ENCODE peak calls at places on chromosomes 16 and 17, in four cellular contexts. J, X, M and U are unnamed samples.

GRCh38 chr16:82936941-82937551 is 310.3 kb downstream of the CDH13 start:
- DNase-seq in J (peak; percentile 59), M (no peak), X (no peak), U (peak; percentile 55)

GRCh38 chr16:84284168-84284722 is 10.4 kb upstream of the WFDC1 start:
- DNase-seq in J (peak; percentile 61), M (peak; percentile 61), X (no peak), U (peak; percentile 36)

GRCh38 chr16:50428742-50429141 is 60.0 kb upstream of the BRD7 start:
- DNase-seq in M (no peak), J (no peak), X (no peak), U (no peak)

GRCh38 chr17:30031214-30031869 is 85.3 kb upstream of the NSRP1 start:
- DNase-seq in M (no peak), X (no peak), J (no peak), U (no peak)

GRCh38 chr17:37702605-37703004 is 42.3 kb downstream of the HNF1B start:
- DNase-seq in M (no peak), J (peak; percentile 18), X (no peak), U (no peak)

GRCh38 chr17:27956601-27957445 is 63.7 kb upstream of the LYRM9 start:
- DNase-seq in J (peak; percentile 63), X (no peak), M (no peak), U (no peak)

GRCh38 chr16:29804455-29805231 is 1.7 kb upstream of the MAZ start:
- DNase-seq in M (peak; percentile 43), J (peak; percentile 60), X (no peak), U (no peak)

GRCh38 chr17:50339381-50339780 is 6.5 kb upstream of the XYLT2 start:
- DNase-seq in M (no peak), J (peak; percentile 32), X (no peak), U (no peak)

GRCh38 chr16:25988882-25989281 is 297.1 kb downstream of the HS3ST4 start:
- DNase-seq in X (no peak), M (no peak), J (no peak), U (no peak)

GRCh38 chr17:60229189-60229802 is 79.5 kb downstream of the CA4 start:
- DNase-seq in M (no peak), J (peak; percentile 13), X (no peak), U (no peak)

GRCh38 chr17:17722906-17723353 is 41.7 kb downstream of the RAI1 start:
- DNase-seq in X (no peak), M (no peak), J (no peak), U (no peak)
- H3K27ac ChIP-seq in X (no peak overlapping the region), M (no peak overlapping the region), J (no peak overlapping the region), U (no peak overlapping the region)

GRCh38 chr17:22469941-22470340 is 777.6 kb downstream of the KCNJ18 start:
- DNase-seq in X (no peak), J (no peak), M (no peak), U (no peak)
- H3K9me3 ChIP-seq in X (no peaks in the 10 kb centered on the region), J (no peaks in the 10 kb centered on the region), M (peaks cover 24% of the 10 kb centered on the region), U (no peaks in the 10 kb centered on the region)

DNA sequence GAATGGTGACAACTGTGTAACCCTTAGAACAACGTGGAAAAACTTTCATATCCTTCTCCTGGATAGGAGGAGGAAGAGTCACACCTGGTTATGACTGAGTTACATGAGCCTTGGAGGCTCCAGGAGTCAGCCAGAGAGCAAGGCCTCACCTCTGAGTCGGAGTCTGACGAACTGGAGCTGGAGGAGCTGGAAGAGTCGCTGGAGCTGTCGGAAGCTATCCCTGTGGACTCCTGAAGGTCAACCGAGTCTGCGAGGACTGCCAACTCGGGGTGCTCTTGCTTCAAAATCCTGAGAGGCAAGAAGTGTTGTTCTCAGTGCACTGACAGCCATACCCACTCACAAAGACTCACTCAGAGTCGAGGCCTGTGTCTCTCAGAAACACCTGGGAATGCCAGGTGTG is 6.2 kb downstream of the JMJD6 start:
- DNase-seq in J (no peak), M (no peak), X (no peak), U (no peak)
- H3K27ac ChIP-seq in J (no peak overlapping the region), M (no peak overlapping the region), X (no peak overlapping the region), U (no peak overlapping the region)

GRCh38 chr16:72312862-72313261 is 140.9 kb upstream of the PMFBP1 start:
- DNase-seq in X (no peak), M (peak; percentile 2), J (peak; percentile 28), U (no peak)

GRCh38 chr16:72313903-72314302 is 141.9 kb upstream of the PMFBP1 start:
- DNase-seq in J (no peak), M (no peak), X (no peak), U (no peak)

GRCh38 chr16:72309001-72309400 is 137.0 kb upstream of the PMFBP1 start:
- DNase-seq in J (no peak), M (no peak), X (no peak), U (no peak)

GRCh38 chr16:72308396-72308795 is 136.4 kb upstream of the PMFBP1 start:
- DNase-seq in J (no peak), M (no peak), X (no peak), U (no peak)

DNA sequence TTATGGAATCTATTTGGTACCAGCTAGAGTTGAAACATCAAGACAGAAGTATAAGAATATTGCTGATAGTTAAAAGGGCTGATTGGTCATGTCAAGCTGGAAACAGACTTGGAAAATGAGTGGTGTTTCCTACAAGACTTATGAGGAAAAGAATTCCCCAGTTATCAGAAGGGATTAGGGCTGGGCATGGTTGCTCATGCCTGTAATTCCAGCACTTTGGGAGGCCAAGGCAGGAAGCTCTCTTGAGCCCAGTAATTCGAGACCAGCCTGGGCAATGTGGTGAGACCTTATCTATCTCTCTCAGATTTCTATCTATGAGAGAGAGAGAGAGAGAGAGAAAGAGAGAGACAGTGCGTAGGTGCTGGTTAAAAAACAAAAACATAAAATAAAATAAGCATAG is 139.5 kb upstream of the PMFBP1 start:
- DNase-seq in M (no peak), X (no peak), J (peak; percentile 35), U (peak; percentile 16)
- H3K9me3 ChIP-seq in M (no peaks in the 10 kb centered on the region), X (no peaks in the 10 kb centered on the region), J (no peaks in the 10 kb centered on the region), U (no peaks in the 10 kb centered on the region)

DNA sequence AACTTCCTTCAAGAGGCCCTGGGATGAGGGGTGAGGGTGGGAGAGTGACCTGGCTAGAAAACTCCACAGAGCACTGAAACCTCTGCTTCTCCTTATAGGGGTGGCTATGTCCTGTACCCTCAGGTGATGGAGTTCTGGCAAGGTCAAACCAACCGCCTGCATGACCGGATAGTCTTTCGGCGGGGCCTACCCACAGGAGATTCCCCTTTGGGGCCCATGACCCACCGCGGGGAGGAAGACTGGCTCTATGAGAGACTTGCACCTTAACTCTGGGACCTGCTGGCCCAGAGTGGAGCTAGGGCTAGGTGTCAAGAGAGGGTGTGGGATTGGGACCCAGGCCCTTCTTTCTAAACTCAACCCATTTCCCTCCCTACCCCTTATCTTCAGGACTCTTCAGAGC is 5.1 kb downstream of the PNPO start:
- DNase-seq in X (no peak), M (no peak), J (no peak), U (no peak)
- H3K27ac ChIP-seq in X (peak overlapping the region; percentile 59), M (no peak overlapping the region), J (no peak overlapping the region), U (no peak overlapping the region)

GRCh38 chr16:35689764-35690163 is 2230.4 kb downstream of the TP53TG3F start:
- DNase-seq in J (no peak), X (peak; percentile 8), M (no peak), U (no peak)

GRCh38 chr16:35687071-35687470 is 2227.7 kb downstream of the TP53TG3F start:
- DNase-seq in X (no peak), M (no peak), J (no peak), U (no peak)

GRCh38 chr16:35686595-35686994 is 2227.2 kb downstream of the TP53TG3F start:
- DNase-seq in J (no peak), M (no peak), X (no peak), U (no peak)

GRCh38 chr16:35690413-35690812 is 2231.0 kb downstream of the TP53TG3F start:
- DNase-seq in X (peak; percentile 26), J (no peak), M (no peak), U (no peak)

DNA sequence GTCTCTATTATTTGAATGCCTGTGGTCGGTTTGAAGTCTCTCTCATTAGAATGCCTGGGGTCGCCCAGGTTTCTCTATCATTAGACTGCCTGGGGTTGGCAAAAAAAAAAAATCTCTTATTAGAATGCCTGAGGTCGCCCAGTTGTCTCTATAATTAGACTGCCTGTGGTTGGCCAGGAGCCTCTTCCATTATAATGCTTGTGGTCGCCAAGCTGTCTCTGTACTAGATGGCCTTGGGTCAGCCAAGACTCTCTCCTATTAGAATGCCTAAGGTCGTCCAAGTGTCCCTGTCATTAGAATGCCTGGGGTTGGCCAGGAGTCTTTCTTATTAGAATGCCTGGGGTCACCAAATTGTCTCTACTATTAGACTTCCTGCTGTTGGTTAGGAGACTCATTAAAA is 2228.4 kb downstream of the TP53TG3F start:
- DNase-seq in M (no peak), X (no peak), J (no peak), U (no peak)
- H3K9me3 ChIP-seq in M (peaks cover 6% of the 10 kb centered on the region), X (peaks cover 2% of the 10 kb centered on the region), J (no peaks in the 10 kb centered on the region), U (no peaks in the 10 kb centered on the region)